ENCODE peak calls at places on chromosomes 12 and 14, in eight cellular contexts. H is tibial nerve, P is IMR-90, K is breast epithelium, T is testis, I is transverse colon, V is adrenal gland, Q is gastrocnemius medialis. J is an unnamed sample.

GRCh38 chr14:69101331-69101826 is 51.5 kb downstream of the DCAF5 start:
- DNase-seq in H (peak; percentile 48), P (peak; percentile 91), K (no peak), T (peak; percentile 19), I (no peak), V (peak; percentile 62), Q (no peak), J (no peak)

GRCh38 chr14:89959853-89960493 is 4.2 kb downstream of the TDP1 start:
- DNase-seq in H (no peak), P (no peak), K (no peak), T (no peak), I (no peak), V (no peak), Q (no peak), J (no peak)

GRCh38 chr14:68198713-68199464 is 379.3 kb downstream of the RAD51B start:
- DNase-seq in H (no peak), P (no peak), K (no peak), T (no peak), I (no peak), V (no peak), Q (no peak), J (no peak)

GRCh38 chr12:11075642-11076041 is 13.5 kb upstream of the TAS2R46 start:
- DNase-seq in H (no peak), P (no peak), K (no peak), T (no peak), I (no peak), V (no peak), Q (no peak), J (no peak)

GRCh38 chr12:77118696-77119095 is 53.3 kb upstream of the E2F7 start:
- DNase-seq in H (no peak), P (peak; percentile 53), K (no peak), T (no peak), I (no peak), V (no peak), Q (no peak), J (no peak)

GRCh38 chr12:68786929-68787328 is 21.0 kb upstream of the MDM2 start:
- DNase-seq in H (no peak), P (no peak), K (no peak), T (no peak), I (no peak), V (no peak), Q (no peak), J (no peak)

GRCh38 chr12:95277139-95277538 is 59.5 kb downstream of the VEZT start:
- DNase-seq in H (no peak), P (peak; percentile 97), K (no peak), T (no peak), I (no peak), V (peak; percentile 47), Q (no peak), J (no peak)

GRCh38 chr14:39229222-39229543 is 4.5 kb upstream of the MIA2 start:
- DNase-seq in H (no peak), P (peak; percentile 7), K (no peak), T (no peak), I (no peak), V (no peak), Q (no peak), J (no peak)

GRCh38 chr12:57268264-57268663 is 17.3 kb upstream of the STAC3 start:
- DNase-seq in H (no peak), P (peak; percentile 76), K (no peak), T (no peak), I (no peak), V (no peak), Q (no peak), J (no peak)

GRCh38 chr12:65649126-65649525 is 175.2 kb upstream of the HMGA2 start:
- DNase-seq in H (peak; percentile 20), P (peak; percentile 100), K (peak; percentile 22), T (no peak), I (peak; percentile 19), V (peak; percentile 31), Q (no peak), J (no peak)

GRCh38 chr12:91140660-91141045 is 29.4 kb upstream of the LUM start:
- DNase-seq in H (peak; percentile 44), P (peak; percentile 74), K (no peak), T (no peak), I (no peak), V (no peak), Q (peak; percentile 10), J (no peak)

GRCh38 chr12:62113366-62114011 is 146.7 kb upstream of the USP15 start:
- DNase-seq in H (no peak), P (no peak), K (no peak), T (no peak), I (no peak), V (no peak), Q (no peak), J (no peak)

GRCh38 chr14:66069830-66070541 is 416.2 kb upstream of the CCDC196 start:
- DNase-seq in H (no peak), P (no peak), K (no peak), T (no peak), I (no peak), V (no peak), Q (no peak), J (no peak)

GRCh38 chr14:96095581-96096476 is 56.7 kb downstream of the C14orf132 start:
- DNase-seq in H (no peak), P (peak; percentile 92), K (peak; percentile 56), T (no peak), I (no peak), V (no peak), Q (no peak), J (peak; percentile 64)

GRCh38 chr12:119751961-119752360 is 84.0 kb downstream of the PRKAB1 start:
- DNase-seq in H (no peak), P (no peak), K (no peak), T (no peak), I (no peak), V (no peak), Q (no peak), J (no peak)

GRCh38 chr12:67223225-67223624 is 45.9 kb upstream of the CAND1 start:
- DNase-seq in H (no peak), P (no peak), K (no peak), T (no peak), I (no peak), V (no peak), Q (no peak), J (no peak)

GRCh38 chr12:67217647-67218046 is 51.5 kb upstream of the CAND1 start:
- DNase-seq in H (no peak), P (no peak), K (no peak), T (no peak), I (no peak), V (no peak), Q (no peak), J (no peak)

GRCh38 chr12:67222302-67222701 is 46.9 kb upstream of the CAND1 start:
- DNase-seq in H (no peak), P (peak; percentile 10), K (no peak), T (peak; percentile 16), I (no peak), V (no peak), Q (no peak), J (no peak)

GRCh38 chr12:67220065-67220464 is 49.1 kb upstream of the CAND1 start:
- DNase-seq in H (no peak), P (no peak), K (no peak), T (peak; percentile 61), I (peak; percentile 11), V (peak; percentile 34), Q (no peak), J (no peak)
- TF ChIP-seq CTCF in H (no peak), P (no peak), K (no peak), T (peak; percentile 40), I (peak; percentile 23), V (peak; percentile 41), Q (no peak), J (peak; percentile 5)

GRCh38 chr14:49768301-49769121 is 558 bp downstream of the KLHDC2 start:
- DNase-seq in H (peak; percentile 39), P (peak; percentile 66), K (peak; percentile 50), T (peak; percentile 71), I (peak; percentile 81), V (peak; percentile 70), Q (peak; percentile 66), J (peak; percentile 65)

GRCh38 chr14:49766839-49767238 is 1.1 kb upstream of the KLHDC2 start:
- DNase-seq in H (no peak), P (no peak), K (no peak), T (no peak), I (peak; percentile 13), V (peak; percentile 39), Q (no peak), J (no peak)

GRCh38 chr14:49769581-49770211 is 1.7 kb downstream of the KLHDC2 start:
- DNase-seq in H (no peak), P (no peak), K (no peak), T (no peak), I (peak; percentile 18), V (peak; percentile 22), Q (no peak), J (no peak)

GRCh38 chr14:49769171-49769570 is 1.2 kb downstream of the KLHDC2 start:
- DNase-seq in H (no peak), P (peak; percentile 52), K (no peak), T (no peak), I (peak; percentile 40), V (no peak), Q (no peak), J (peak; percentile 39)

GRCh38 chr14:49767473-49768300 is at the start of gene KLHDC2:
- DNase-seq in H (peak; percentile 72), P (peak; percentile 88), K (peak; percentile 83), T (peak; percentile 91), I (peak; percentile 92), V (peak; percentile 91), Q (peak; percentile 87), J (peak; percentile 93)
- TF ChIP-seq POLR2A in H (peak; percentile 92), P (peak; percentile 91), K (peak; percentile 32), T (peak; percentile 62), I (peak; percentile 77), V (peak; percentile 92), Q (peak; percentile 92), J (no peak)

GRCh38 chr14:38145142-38145541 is 62.6 kb upstream of the SSTR1 start:
- DNase-seq in H (no peak), P (no peak), K (no peak), T (no peak), I (no peak), V (no peak), Q (no peak), J (no peak)

GRCh38 chr14:38150075-38150474 is 57.6 kb upstream of the SSTR1 start:
- DNase-seq in H (no peak), P (peak; percentile 2), K (no peak), T (no peak), I (no peak), V (no peak), Q (no peak), J (no peak)
- TF ChIP-seq CTCF in H (no peak), P (peak; percentile 30), K (no peak), T (no peak), I (no peak), V (no peak), Q (no peak), J (no peak)

DNA sequence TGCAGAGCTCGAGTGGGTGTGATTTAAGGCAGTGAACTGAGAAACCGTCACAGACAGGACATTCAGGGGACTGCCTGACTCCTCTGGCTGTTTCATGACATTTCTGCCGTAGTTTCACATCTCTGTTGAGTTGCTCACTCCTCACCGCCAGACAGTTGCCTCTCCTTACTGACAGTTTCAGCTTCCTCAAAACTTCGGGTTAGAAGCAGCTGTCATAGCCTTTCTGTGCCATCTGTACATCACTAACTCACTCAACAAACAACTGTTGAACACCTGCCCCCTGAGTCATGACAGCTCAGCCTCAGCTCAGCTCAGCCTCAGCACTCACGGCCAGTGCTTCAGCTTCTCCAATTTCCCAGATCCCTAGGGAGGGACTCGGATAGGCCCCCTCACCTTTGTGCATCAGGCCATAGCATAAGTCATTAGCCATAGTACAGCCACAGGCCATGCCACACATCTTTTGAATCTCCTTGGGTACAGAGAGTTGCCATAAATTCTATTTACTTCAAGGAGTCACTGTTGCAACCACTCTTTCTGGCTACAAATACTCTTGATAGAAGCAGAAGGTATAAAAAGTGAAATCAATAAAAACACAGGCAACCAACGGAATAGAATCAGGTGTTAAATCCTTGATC is 6.2 kb upstream of the SLC15A4 start:
- DNase-seq in H (no peak), P (no peak), K (no peak), T (no peak), I (peak; percentile 38), V (no peak), Q (peak; percentile 64), J (peak; percentile 25)
- TF ChIP-seq POLR2A in H (no peak), P (no peak), K (no peak), T (no peak), I (no peak), V (no peak), Q (no peak), J (no peak)

J was measured in stomach.